ENCODE peak calls at places on chromosomes 12 and 14, in eight cellular contexts. U is CD4-positive, alpha-beta T cell; Z is kidney epithelial cell; D is RWPE1; O is astrocyte of the spinal cord; K is neural progenitor cell; S is AG09319; F is endothelial cell. L is an unnamed sample.

GRCh38 chr14:90681889-90682429 is 134.3 kb downstream of the TTC7B start:
- DNase-seq in F (no peak), K (no peak), S (no peak), Z (no peak), O (no peak), U (no peak), D (peak), L (no peak)

GRCh38 chr12:56206373-56207166 is 15.2 kb downstream of the RNF41 start:
- DNase-seq in F (peak), K (peak), U (peak), D (peak), S (no peak), Z (no peak), O (peak), L (peak)

GRCh38 chr12:50070314-50071060 is 13.1 kb downstream of the ASIC1 start:
- DNase-seq in K (peak), D (peak), O (peak), U (peak), F (peak), Z (no peak), S (peak), L (peak)

GRCh38 chr12:30795410-30795659 is 40.6 kb upstream of the CAPRIN2 start:
- DNase-seq in D (no peak), U (no peak), F (no peak), K (no peak), S (no peak), O (peak), Z (no peak), L (no peak)

GRCh38 chr12:53190108-53190729 is 9.5 kb upstream of the CSAD start:
- DNase-seq in S (no peak), Z (no peak), U (no peak), F (peak), D (peak), O (peak), K (peak), L (peak)

GRCh38 chr12:106791531-106791930 is 17.0 kb downstream of the RIC8B start:
- DNase-seq in F (no peak), Z (no peak), S (no peak), O (no peak), K (no peak), D (no peak), U (no peak), L (no peak)

GRCh38 chr12:88893801-88894200 is 313.5 kb upstream of the KITLG start:
- DNase-seq in U (no peak), F (no peak), O (no peak), K (no peak), D (no peak), Z (no peak), S (no peak), L (no peak)

GRCh38 chr14:64702493-64703392 is 1.5 kb upstream of the PLEKHG3 start:
- DNase-seq in O (no peak), D (peak), F (peak), S (no peak), K (peak), Z (no peak), U (no peak), L (no peak)

GRCh38 chr14:96574171-96574632 is 72.0 kb downstream of the PAPOLA start:
- DNase-seq in F (no peak), U (no peak), D (no peak), K (no peak), Z (no peak), S (no peak), O (no peak), L (no peak)

GRCh38 chr14:61584258-61584657 is 111.1 kb upstream of the HIF1A start:
- DNase-seq in F (no peak), K (no peak), U (no peak), Z (no peak), O (peak), S (no peak), D (no peak), L (peak)

GRCh38 chr12:83224012-83224411 is 537.3 kb downstream of the TMTC2 start:
- DNase-seq in Z (no peak), U (no peak), S (no peak), D (no peak), K (no peak), F (no peak), O (no peak), L (no peak)

GRCh38 chr12:51926718-51927117 is 19.4 kb downstream of the ACVRL1 start:
- DNase-seq in S (no peak), D (peak), U (peak), F (peak), O (no peak), Z (no peak), K (no peak), L (no peak)

GRCh38 chr14:31096255-31096654 is 70.1 kb upstream of the STRN3 start:
- DNase-seq in Z (no peak), K (no peak), D (no peak), U (no peak), O (no peak), S (no peak), F (no peak), L (peak)

GRCh38 chr12:106282457-106283097 is 20.0 kb upstream of the TCP11L2 start:
- DNase-seq in K (peak), O (peak), D (peak), U (peak), F (peak), S (no peak), Z (no peak), L (peak)

GRCh38 chr12:56987551-56988053 is 18.7 kb downstream of the ZBTB39 start:
- DNase-seq in F (peak), Z (no peak), K (peak), S (peak), O (peak), D (peak), U (peak), L (peak)

GRCh38 chr14:20176330-20176729 is 14.4 kb upstream of the OR11G2 start:
- DNase-seq in O (no peak), K (no peak), F (no peak), D (no peak), Z (no peak), U (no peak), S (no peak), L (no peak)

GRCh38 chr14:91244501-91244901 is at the start of gene GPR68:
- DNase-seq in O (peak), K (peak), F (no peak), Z (no peak), U (no peak), S (peak), D (no peak), L (peak)

GRCh38 chr12:108696111-108696995 is 35.0 kb downstream of the CORO1C start:
- DNase-seq in D (peak), U (no peak), K (no peak), O (peak), Z (peak), S (peak), F (no peak), L (peak)

GRCh38 chr12:57459750-57460400 is at the start of gene GLI1:
- DNase-seq in S (peak), D (peak), O (no peak), K (peak), U (no peak), Z (no peak), F (no peak), L (no peak)

GRCh38 chr12:3456809-3457208 is 34.2 kb upstream of the PRMT8 start:
- DNase-seq in O (no peak), F (peak), U (no peak), D (no peak), K (peak), Z (no peak), S (no peak), L (no peak)

GRCh38 chr12:63805704-63806672 is 26.3 kb downstream of the RXYLT1 start:
- DNase-seq in D (no peak), F (no peak), Z (no peak), O (no peak), S (no peak), K (no peak), U (no peak), L (no peak)

GRCh38 chr12:6915789-6916285 is 1.5 kb downstream of the ENO2 start:
- DNase-seq in S (no peak), Z (no peak), O (no peak), D (no peak), F (no peak), K (no peak), U (no peak), L (no peak)

GRCh38 chr12:66149702-66150398 is 19.3 kb upstream of the LLPH start:
- DNase-seq in O (no peak), K (no peak), U (no peak), S (no peak), F (no peak), Z (no peak), D (no peak), L (no peak)

GRCh38 chr12:32558941-32559340 is 120.2 kb upstream of the DNM1L start:
- DNase-seq in U (no peak), K (no peak), D (no peak), Z (no peak), O (no peak), S (peak), F (no peak), L (peak)

GRCh38 chr14:72558721-72559120 is 335.2 kb downstream of the DPF3 start:
- DNase-seq in K (no peak), S (peak), D (peak), Z (peak), U (no peak), F (no peak), O (peak), L (peak)

GRCh38 chr12:64796205-64796845 is 28.1 kb upstream of the TBC1D30 start:
- DNase-seq in O (peak), D (peak), K (peak), F (peak), Z (peak), U (peak), S (peak), L (peak)

GRCh38 chr14:63671987-63672386 is 30.3 kb upstream of the WDR89 start:
- DNase-seq in D (no peak), K (no peak), Z (no peak), F (no peak), S (no peak), O (no peak), U (no peak), L (no peak)

GRCh38 chr12:127716181-127716580 is 550.8 kb upstream of the TMEM132C start:
- DNase-seq in O (no peak), S (no peak), Z (no peak), U (no peak), D (no peak), F (no peak), K (no peak), L (no peak)

GRCh38 chr14:24418492-24418873 is 11.0 kb downstream of the CBLN3 start:
- DNase-seq in U (no peak), K (no peak), F (no peak), S (no peak), Z (no peak), O (no peak), D (no peak), L (no peak)

GRCh38 chr12:85394809-85395208 is 114.8 kb downstream of the ALX1 start:
- DNase-seq in K (no peak), F (no peak), O (no peak), S (no peak), Z (no peak), U (no peak), D (no peak), L (no peak)
- TF ChIP-seq CTCF in K (no peak), F (no peak), O (no peak), S (no peak), Z (peak), U (no peak), D (no peak), L (no peak)

GRCh38 chr14:54425537-54426274 is 15.5 kb downstream of the CNIH1 start:
- DNase-seq in Z (no peak), F (no peak), D (no peak), K (no peak), U (no peak), O (no peak), S (no peak), L (no peak)

GRCh38 chr14:54423991-54424390 is 17.2 kb downstream of the CNIH1 start:
- DNase-seq in K (no peak), F (no peak), D (no peak), S (no peak), U (no peak), Z (no peak), O (no peak), L (no peak)

GRCh38 chr14:54424479-54424901 is 16.7 kb downstream of the CNIH1 start:
- DNase-seq in D (no peak), S (no peak), F (no peak), Z (no peak), O (no peak), K (no peak), U (no peak), L (no peak)

GRCh38 chr14:54425068-54425467 is 16.1 kb downstream of the CNIH1 start:
- DNase-seq in U (no peak), S (no peak), K (no peak), Z (no peak), O (no peak), F (no peak), D (no peak), L (no peak)

GRCh38 chr14:54420478-54421116 is 20.6 kb downstream of the CNIH1 start:
- DNase-seq in U (no peak), O (peak), Z (no peak), K (peak), S (no peak), F (peak), D (peak), L (peak)
- TF ChIP-seq CTCF in U (peak), O (peak), Z (peak), K (peak), S (peak), F (peak), D (peak), L (peak)

GRCh38 chr12:42099433-42099832 is 45.2 kb downstream of the GXYLT1 start:
- DNase-seq in Z (no peak), F (no peak), K (no peak), O (no peak), U (no peak), D (no peak), S (no peak), L (no peak)

GRCh38 chr12:42103155-42103554 is 41.5 kb downstream of the GXYLT1 start:
- DNase-seq in Z (no peak), S (no peak), D (no peak), U (no peak), O (no peak), K (no peak), F (no peak), L (no peak)

GRCh38 chr12:42102720-42103119 is 42.0 kb downstream of the GXYLT1 start:
- DNase-seq in U (no peak), D (no peak), F (no peak), Z (no peak), S (no peak), O (no peak), K (no peak), L (no peak)

GRCh38 chr12:42104784-42105183 is 39.9 kb downstream of the GXYLT1 start:
- DNase-seq in Z (no peak), D (no peak), O (no peak), F (no peak), U (no peak), S (no peak), K (no peak), L (no peak)

GRCh38 chr12:42104087-42104486 is 40.6 kb downstream of the GXYLT1 start:
- DNase-seq in U (no peak), F (no peak), D (no peak), S (no peak), K (no peak), Z (no peak), O (no peak), L (no peak)
- TF ChIP-seq CTCF in U (peak), F (no peak), D (peak), S (peak), K (peak), Z (no peak), O (peak), L (peak)

GRCh38 chr12:70659077-70659606 is 21.9 kb upstream of the PTPRB start:
- DNase-seq in S (no peak), O (no peak), D (no peak), F (no peak), U (no peak), K (no peak), Z (no peak), L (no peak)
- TF ChIP-seq CTCF in S (no peak), O (no peak), D (no peak), F (no peak), U (no peak), K (no peak), Z (no peak), L (no peak)

GRCh38 chr14:67571275-67571990 is 28.6 kb downstream of the PIGH start:
- DNase-seq in S (peak), K (peak), Z (no peak), D (peak), U (peak), O (peak), F (peak), L (peak)
- TF ChIP-seq CTCF in S (peak), K (peak), Z (peak), D (peak), U (peak), O (peak), F (peak), L (peak)

GRCh38 chr12:129097451-129097850 is 244.2 kb downstream of the GLT1D1 start:
- DNase-seq in D (no peak), O (no peak), S (no peak), K (no peak), U (no peak), F (no peak), Z (no peak), L (no peak)
- TF ChIP-seq CTCF in D (no peak), O (no peak), S (no peak), K (no peak), U (no peak), F (no peak), Z (no peak), L (no peak)